ENCODE peak calls at places on chromosomes 11 and 22, in six cellular contexts. P is NCI-H2081; J is right atrium auricular region; G is tibial nerve; B is activated CD4-positive, CD25-positive, alpha-beta regulatory T cell treated with anti-CD3 and anti-CD28 coated beads, Interleukin-2, amount 50 U/mL, for 72 hours; F is GM13977. D is an unnamed sample.

GRCh38 chr11:103532133-103532788 is 423.0 kb downstream of the DYNC2H1 start:
- DNase-seq in B (no peak), F (no peak), G (no peak), J (no peak), P (no peak), D (peak; percentile 27)

GRCh38 chr11:106178361-106178760 is 100.9 kb downstream of the AASDHPPT start:
- DNase-seq in J (no peak), B (no peak), P (no peak), F (no peak), G (no peak), D (no peak)

GRCh38 chr22:25564979-25565677 is 653 bp downstream of the GRK3 start:
- DNase-seq in G (no peak), J (no peak), F (no peak), B (peak; percentile 44), P (no peak), D (peak; percentile 34)

GRCh38 chr22:43777204-43777671 is 34.9 kb downstream of the EFCAB6 start:
- DNase-seq in F (no peak), B (no peak), P (no peak), G (no peak), J (no peak), D (peak; percentile 83)

GRCh38 chr11:128725630-128726461 is 32.0 kb downstream of the FLI1 start:
- DNase-seq in G (peak; percentile 46), B (no peak), F (no peak), J (no peak), P (no peak), D (peak; percentile 12)

GRCh38 chr11:34223021-34223813 is 117.8 kb downstream of the NAT10 start:
- DNase-seq in F (no peak), G (peak; percentile 72), B (no peak), J (peak; percentile 91), P (peak; percentile 19), D (peak; percentile 78)

GRCh38 chr11:130137999-130138398 is 21.6 kb upstream of the ST14 start:
- DNase-seq in F (no peak), G (no peak), P (no peak), J (no peak), B (no peak), D (no peak)

GRCh38 chr11:69546735-69547370 is 65.4 kb downstream of the LINC01488 start:
- DNase-seq in B (peak; percentile 23), G (no peak), P (no peak), J (no peak), F (peak; percentile 72), D (no peak)

GRCh38 chr11:12841946-12842630 is 167.0 kb upstream of the RASSF10 start:
- DNase-seq in B (no peak), P (peak; percentile 82), G (no peak), J (no peak), F (no peak), D (peak; percentile 68)

GRCh38 chr11:56089697-56090096 is 3.4 kb upstream of the OR8I2 start:
- DNase-seq in G (no peak), B (no peak), P (no peak), F (no peak), J (no peak), D (no peak)

GRCh38 chr11:94513091-94513490 is 830 bp downstream of the C11orf97 start:
- DNase-seq in G (no peak), P (peak; percentile 93), B (no peak), J (no peak), F (no peak), D (peak; percentile 30)

GRCh38 chr22:46674367-46674781 is 54.2 kb downstream of the GRAMD4 start:
- DNase-seq in G (peak; percentile 50), B (peak; percentile 81), F (peak; percentile 80), J (no peak), P (no peak), D (no peak)

GRCh38 chr11:69718147-69718546 is 14.3 kb upstream of the FGF19 start:
- DNase-seq in G (no peak), P (peak; percentile 17), B (no peak), J (no peak), F (peak; percentile 79), D (peak; percentile 64)

GRCh38 chr11:75263944-75264349 is 23.4 kb downstream of the TPBGL start:
- DNase-seq in G (no peak), F (no peak), P (no peak), J (no peak), B (no peak), D (no peak)

GRCh38 chr11:44899959-44900358 is 50.7 kb downstream of the TP53I11 start:
- DNase-seq in G (no peak), P (no peak), F (no peak), J (no peak), B (peak; percentile 56), D (peak; percentile 64)